ENCODE peak calls at places on chromosomes 6 and 20, in six cellular contexts. One of them, this sample, is unnamed.

GRCh38 chr6:89369009-89369408 is 16.5 kb upstream of the UBE2J1 start:
- DNase-seq in epithelial cell of esophagus: peak
- DNase-seq in fibroblast of pulmonary artery: peak
- DNase-seq in WERI-Rb-1: peak
- DNase-seq in GM12865: no peak
- DNase-seq in breast epithelium: peak
- DNase-seq in this sample: peak

GRCh38 chr6:24321538-24322162 is 36.2 kb downstream of the DCDC2 start:
- DNase-seq in epithelial cell of esophagus: no peak
- DNase-seq in fibroblast of pulmonary artery: peak
- DNase-seq in WERI-Rb-1: no peak
- DNase-seq in GM12865: no peak
- DNase-seq in breast epithelium: no peak
- DNase-seq in this sample: peak

GRCh38 chr20:46894971-46895905 is 595 bp downstream of the EYA2 start:
- DNase-seq in epithelial cell of esophagus: peak
- DNase-seq in fibroblast of pulmonary artery: no peak
- DNase-seq in WERI-Rb-1: peak
- DNase-seq in GM12865: peak
- DNase-seq in breast epithelium: peak
- DNase-seq in this sample: no peak

GRCh38 chr6:121522265-121522664 is 86.8 kb downstream of the GJA1 start:
- DNase-seq in epithelial cell of esophagus: peak
- DNase-seq in fibroblast of pulmonary artery: peak
- DNase-seq in WERI-Rb-1: no peak
- DNase-seq in GM12865: no peak
- DNase-seq in breast epithelium: no peak
- DNase-seq in this sample: peak

GRCh38 chr20:43844778-43845614 is 69.7 kb upstream of the TOX2 start:
- DNase-seq in epithelial cell of esophagus: peak
- DNase-seq in fibroblast of pulmonary artery: peak
- DNase-seq in WERI-Rb-1: no peak
- DNase-seq in GM12865: no peak
- DNase-seq in breast epithelium: peak
- DNase-seq in this sample: peak

GRCh38 chr20:11324990-11325389 is 592.7 kb upstream of the BTBD3 start:
- DNase-seq in epithelial cell of esophagus: peak
- DNase-seq in fibroblast of pulmonary artery: no peak
- DNase-seq in WERI-Rb-1: no peak
- DNase-seq in GM12865: no peak
- DNase-seq in breast epithelium: no peak
- DNase-seq in this sample: no peak

GRCh38 chr20:42373049-42373448 is 754.9 kb upstream of the CHD6 start:
- DNase-seq in epithelial cell of esophagus: no peak
- DNase-seq in fibroblast of pulmonary artery: no peak
- DNase-seq in WERI-Rb-1: no peak
- DNase-seq in GM12865: no peak
- DNase-seq in breast epithelium: no peak
- DNase-seq in this sample: no peak

GRCh38 chr6:111381126-111381525 is 101.9 kb downstream of the REV3L start:
- DNase-seq in epithelial cell of esophagus: no peak
- DNase-seq in fibroblast of pulmonary artery: no peak
- DNase-seq in WERI-Rb-1: no peak
- DNase-seq in GM12865: no peak
- DNase-seq in breast epithelium: no peak
- DNase-seq in this sample: no peak

GRCh38 chr20:32344835-32345506 is 13.2 kb upstream of the ASXL1 start:
- DNase-seq in epithelial cell of esophagus: no peak
- DNase-seq in fibroblast of pulmonary artery: no peak
- DNase-seq in WERI-Rb-1: no peak
- DNase-seq in GM12865: no peak
- DNase-seq in breast epithelium: no peak
- DNase-seq in this sample: no peak

GRCh38 chr20:12371955-12372354 is 454.3 kb downstream of the BTBD3 start:
- DNase-seq in epithelial cell of esophagus: no peak
- DNase-seq in fibroblast of pulmonary artery: no peak
- DNase-seq in WERI-Rb-1: no peak
- DNase-seq in GM12865: no peak
- DNase-seq in breast epithelium: no peak
- DNase-seq in this sample: no peak

GRCh38 chr6:157656437-157657005 is 166.5 kb upstream of the SNX9 start:
- DNase-seq in epithelial cell of esophagus: peak
- DNase-seq in fibroblast of pulmonary artery: no peak
- DNase-seq in WERI-Rb-1: peak
- DNase-seq in GM12865: no peak
- DNase-seq in breast epithelium: no peak
- DNase-seq in this sample: peak

GRCh38 chr6:3306848-3307247 is 48.1 kb downstream of the PSMG4 start:
- DNase-seq in epithelial cell of esophagus: no peak
- DNase-seq in fibroblast of pulmonary artery: no peak
- DNase-seq in WERI-Rb-1: no peak
- DNase-seq in GM12865: no peak
- DNase-seq in breast epithelium: no peak
- DNase-seq in this sample: no peak

GRCh38 chr6:169592558-169592957 is 109.3 kb downstream of the WDR27 start:
- DNase-seq in epithelial cell of esophagus: no peak
- DNase-seq in fibroblast of pulmonary artery: peak
- DNase-seq in WERI-Rb-1: no peak
- DNase-seq in GM12865: no peak
- DNase-seq in breast epithelium: no peak
- DNase-seq in this sample: peak

GRCh38 chr6:157840776-157841175 is 17.7 kb downstream of the SNX9 start:
- DNase-seq in epithelial cell of esophagus: peak
- DNase-seq in fibroblast of pulmonary artery: peak
- DNase-seq in WERI-Rb-1: no peak
- DNase-seq in GM12865: no peak
- DNase-seq in breast epithelium: no peak
- DNase-seq in this sample: peak

GRCh38 chr6:113920663-113921267 is 50.2 kb downstream of the HDAC2 start:
- DNase-seq in epithelial cell of esophagus: no peak
- DNase-seq in fibroblast of pulmonary artery: no peak
- DNase-seq in WERI-Rb-1: no peak
- DNase-seq in GM12865: peak
- DNase-seq in breast epithelium: no peak
- DNase-seq in this sample: no peak

GRCh38 chr6:157953580-157954091 is 28.0 kb upstream of the SYNJ2 start:
- DNase-seq in epithelial cell of esophagus: no peak
- DNase-seq in fibroblast of pulmonary artery: no peak
- DNase-seq in WERI-Rb-1: no peak
- DNase-seq in GM12865: no peak
- DNase-seq in breast epithelium: no peak
- DNase-seq in this sample: no peak

GRCh38 chr20:11130554-11131166 is 456.9 kb upstream of the JAG1 start:
- DNase-seq in epithelial cell of esophagus: peak
- DNase-seq in fibroblast of pulmonary artery: no peak
- DNase-seq in WERI-Rb-1: no peak
- DNase-seq in GM12865: peak
- DNase-seq in breast epithelium: no peak
- DNase-seq in this sample: no peak

GRCh38 chr6:117514655-117515054 is 32.2 kb downstream of the DCBLD1 start:
- DNase-seq in epithelial cell of esophagus: no peak
- DNase-seq in fibroblast of pulmonary artery: no peak
- DNase-seq in WERI-Rb-1: no peak
- DNase-seq in GM12865: no peak
- DNase-seq in breast epithelium: no peak
- DNase-seq in this sample: no peak

GRCh38 chr20:46388945-46389344 is 17.5 kb downstream of the ELMO2 start:
- DNase-seq in epithelial cell of esophagus: no peak
- DNase-seq in fibroblast of pulmonary artery: no peak
- DNase-seq in WERI-Rb-1: no peak
- DNase-seq in GM12865: no peak
- DNase-seq in breast epithelium: no peak
- DNase-seq in this sample: no peak

GRCh38 chr6:141846639-141847038 is 286.1 kb upstream of the GJE1 start:
- DNase-seq in epithelial cell of esophagus: no peak
- DNase-seq in fibroblast of pulmonary artery: no peak
- DNase-seq in WERI-Rb-1: no peak
- DNase-seq in GM12865: no peak
- DNase-seq in breast epithelium: no peak
- DNase-seq in this sample: no peak

GRCh38 chr20:59047938-59048680 is 5.5 kb upstream of the PRELID3B start:
- DNase-seq in epithelial cell of esophagus: peak
- DNase-seq in fibroblast of pulmonary artery: no peak
- DNase-seq in WERI-Rb-1: no peak
- DNase-seq in GM12865: no peak
- DNase-seq in breast epithelium: no peak
- DNase-seq in this sample: peak

GRCh38 chr6:142925575-142926110 is 19.3 kb downstream of the HIVEP2 start:
- DNase-seq in epithelial cell of esophagus: peak
- DNase-seq in fibroblast of pulmonary artery: peak
- DNase-seq in WERI-Rb-1: no peak
- DNase-seq in GM12865: no peak
- DNase-seq in breast epithelium: no peak
- DNase-seq in this sample: peak

GRCh38 chr6:26213334-26214075 is 126.3 kb downstream of the HFE start:
- DNase-seq in epithelial cell of esophagus: no peak
- DNase-seq in fibroblast of pulmonary artery: no peak
- DNase-seq in WERI-Rb-1: no peak
- DNase-seq in GM12865: no peak
- DNase-seq in breast epithelium: no peak
- DNase-seq in this sample: no peak

GRCh38 chr6:126539022-126539421 is 199.1 kb downstream of the CENPW start:
- DNase-seq in epithelial cell of esophagus: peak
- DNase-seq in fibroblast of pulmonary artery: peak
- DNase-seq in WERI-Rb-1: no peak
- DNase-seq in GM12865: no peak
- DNase-seq in breast epithelium: no peak
- DNase-seq in this sample: peak

GRCh38 chr6:46378882-46379405 is 112.3 kb downstream of the RCAN2 start:
- DNase-seq in epithelial cell of esophagus: no peak
- DNase-seq in fibroblast of pulmonary artery: no peak
- DNase-seq in WERI-Rb-1: no peak
- DNase-seq in GM12865: no peak
- DNase-seq in breast epithelium: no peak
- DNase-seq in this sample: no peak

GRCh38 chr6:155880905-155881304 is 425.3 kb upstream of the NOX3 start:
- DNase-seq in epithelial cell of esophagus: no peak
- DNase-seq in fibroblast of pulmonary artery: peak
- DNase-seq in WERI-Rb-1: no peak
- DNase-seq in GM12865: no peak
- DNase-seq in breast epithelium: no peak
- DNase-seq in this sample: peak

GRCh38 chr6:17957488-17957887 is 29.9 kb downstream of the KIF13A start:
- DNase-seq in epithelial cell of esophagus: no peak
- DNase-seq in fibroblast of pulmonary artery: peak
- DNase-seq in WERI-Rb-1: no peak
- DNase-seq in GM12865: peak
- DNase-seq in breast epithelium: no peak
- DNase-seq in this sample: peak

GRCh38 chr6:160035693-160036330 is 66.9 kb downstream of the IGF2R start:
- DNase-seq in epithelial cell of esophagus: no peak
- DNase-seq in fibroblast of pulmonary artery: no peak
- DNase-seq in WERI-Rb-1: no peak
- DNase-seq in GM12865: no peak
- DNase-seq in breast epithelium: no peak
- DNase-seq in this sample: no peak

GRCh38 chr20:35305682-35306556 is 13.7 kb upstream of the FAM83C start:
- DNase-seq in epithelial cell of esophagus: peak
- DNase-seq in fibroblast of pulmonary artery: peak
- DNase-seq in WERI-Rb-1: no peak
- DNase-seq in GM12865: no peak
- DNase-seq in breast epithelium: peak
- DNase-seq in this sample: peak

GRCh38 chr6:81093046-81093445 is 659.4 kb downstream of the TENT5A start:
- DNase-seq in epithelial cell of esophagus: no peak
- DNase-seq in fibroblast of pulmonary artery: peak
- DNase-seq in WERI-Rb-1: no peak
- DNase-seq in GM12865: no peak
- DNase-seq in breast epithelium: no peak
- DNase-seq in this sample: no peak

GRCh38 chr6:81098109-81098814 is 654.2 kb downstream of the TENT5A start:
- DNase-seq in epithelial cell of esophagus: no peak
- DNase-seq in fibroblast of pulmonary artery: no peak
- DNase-seq in WERI-Rb-1: no peak
- DNase-seq in GM12865: no peak
- DNase-seq in breast epithelium: no peak
- DNase-seq in this sample: no peak
- H3K4me3 ChIP-seq in epithelial cell of esophagus: no peak
- H3K4me3 ChIP-seq in fibroblast of pulmonary artery: no peak
- H3K4me3 ChIP-seq in WERI-Rb-1: no peak
- H3K4me3 ChIP-seq in GM12865: no peak
- H3K4me3 ChIP-seq in breast epithelium: no peak
- H3K4me3 ChIP-seq in this sample: no peak

GRCh38 chr6:21022343-21023107 is 488.3 kb downstream of the CDKAL1 start:
- DNase-seq in epithelial cell of esophagus: peak
- DNase-seq in fibroblast of pulmonary artery: peak
- DNase-seq in WERI-Rb-1: no peak
- DNase-seq in GM12865: peak
- DNase-seq in breast epithelium: no peak
- DNase-seq in this sample: peak
- H3K4me3 ChIP-seq in epithelial cell of esophagus: peak
- H3K4me3 ChIP-seq in fibroblast of pulmonary artery: no peak
- H3K4me3 ChIP-seq in WERI-Rb-1: no peak
- H3K4me3 ChIP-seq in GM12865: no peak
- H3K4me3 ChIP-seq in breast epithelium: no peak
- H3K4me3 ChIP-seq in this sample: no peak

DNA sequence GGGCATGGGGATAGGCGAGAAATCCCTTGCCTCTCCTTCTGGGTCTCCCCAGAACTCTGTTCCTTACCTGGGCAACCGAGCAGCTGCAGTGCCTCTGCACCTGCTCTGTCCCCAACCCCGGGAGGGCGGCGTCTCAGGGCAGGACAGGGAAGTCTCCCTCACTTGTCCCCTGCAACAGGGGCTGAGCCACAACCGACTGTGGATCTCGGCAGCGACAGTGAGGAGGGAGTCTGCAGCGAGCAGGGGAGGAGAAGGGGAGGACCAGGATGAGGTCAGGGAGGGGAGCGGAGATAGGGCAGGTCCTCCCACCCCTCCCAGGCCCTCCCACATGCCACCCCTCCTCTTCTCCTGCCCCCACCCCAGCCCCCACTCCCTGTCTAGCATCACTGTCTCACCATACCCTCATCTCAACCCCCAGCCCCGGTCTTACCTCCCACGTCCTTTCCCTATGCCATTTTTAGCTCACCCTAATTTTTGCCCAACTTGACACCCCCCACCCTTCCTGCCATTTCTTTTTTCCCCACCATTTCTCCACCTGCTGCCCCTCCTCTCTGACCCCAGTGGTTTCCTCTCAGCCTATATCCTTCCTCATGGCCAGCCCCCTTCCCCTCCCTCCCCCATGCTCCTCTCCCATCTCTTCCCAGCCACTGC is at the start of gene TNXB:
- DNase-seq in epithelial cell of esophagus: no peak
- DNase-seq in fibroblast of pulmonary artery: no peak
- DNase-seq in WERI-Rb-1: no peak
- DNase-seq in GM12865: no peak
- DNase-seq in breast epithelium: no peak
- DNase-seq in this sample: no peak
- H3K4me3 ChIP-seq in epithelial cell of esophagus: no peak
- H3K4me3 ChIP-seq in fibroblast of pulmonary artery: peak
- H3K4me3 ChIP-seq in WERI-Rb-1: no peak
- H3K4me3 ChIP-seq in GM12865: no peak
- H3K4me3 ChIP-seq in breast epithelium: peak
- H3K4me3 ChIP-seq in this sample: no peak

DNA sequence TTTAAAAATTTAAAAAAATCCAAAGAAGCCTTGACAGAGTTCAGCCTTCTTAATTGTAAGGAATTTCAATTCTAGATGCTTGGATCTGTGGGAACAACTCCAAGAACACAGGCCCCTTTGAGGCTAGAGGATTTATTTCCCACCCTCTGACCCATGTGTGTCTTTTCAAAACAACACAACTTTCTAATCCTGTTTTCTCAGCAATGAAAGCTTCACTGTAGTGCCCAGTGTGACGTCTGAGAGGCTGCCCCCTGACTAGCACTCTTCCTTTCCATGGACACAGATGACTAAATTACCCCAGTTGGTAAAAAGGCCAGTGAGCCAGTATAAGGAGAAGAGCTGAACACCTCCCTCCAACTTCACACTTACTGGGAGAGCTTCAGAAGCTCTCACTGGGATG is 16.5 kb upstream of the CCR6 start:
- DNase-seq in epithelial cell of esophagus: no peak
- DNase-seq in fibroblast of pulmonary artery: no peak
- DNase-seq in WERI-Rb-1: no peak
- DNase-seq in GM12865: no peak
- DNase-seq in breast epithelium: no peak
- DNase-seq in this sample: no peak
- H3K4me3 ChIP-seq in epithelial cell of esophagus: no peak
- H3K4me3 ChIP-seq in fibroblast of pulmonary artery: no peak
- H3K4me3 ChIP-seq in WERI-Rb-1: no peak
- H3K4me3 ChIP-seq in GM12865: no peak
- H3K4me3 ChIP-seq in breast epithelium: no peak
- H3K4me3 ChIP-seq in this sample: no peak